ENCODE peak calls at places on chromosome X, in nine cellular contexts. Q is CD8-positive, alpha-beta T cell; T is choroid plexus epithelial cell; U is A549; M is PC-3; Z is lower leg skin; D is fibroblast of pulmonary artery; A is uterus; H is stomach. R is an unnamed sample.

GRCh38 chrX:76076124-76076523 is 96.7 kb upstream of the PBDC1 start:
- DNase-seq in U (no peak), D (no peak), A (no peak), Z (no peak), M (no peak), T (no peak), Q (no peak), H (no peak), R (no peak)

GRCh38 chrX:49040376-49040955 is 2.7 kb downstream of the TFE3 start:
- DNase-seq in Z (no peak), H (no peak), U (peak), M (peak), T (peak), Q (no peak), A (no peak), D (peak), R (no peak)

GRCh38 chrX:139200793-139201192 is 329.7 kb upstream of the F9 start:
- DNase-seq in Z (no peak), A (no peak), T (no peak), H (peak), Q (no peak), M (peak), U (no peak), D (no peak), R (no peak)

GRCh38 chrX:137234651-137235402 is 201.0 kb upstream of the GPR101 start:
- DNase-seq in U (no peak), A (no peak), Q (no peak), T (no peak), D (no peak), Z (no peak), H (no peak), M (no peak), R (no peak)

GRCh38 chrX:73977542-73978169 is 326.3 kb upstream of the ZCCHC13 start:
- DNase-seq in H (no peak), D (no peak), U (no peak), M (no peak), T (peak), Z (no peak), Q (peak), A (no peak), R (no peak)

GRCh38 chrX:47384502-47384901 is 14.1 kb downstream of the ZNF157 start:
- DNase-seq in H (peak), D (peak), U (peak), Z (peak), Q (peak), A (peak), M (peak), T (peak), R (peak)

GRCh38 chrX:154000051-154000450 is 19.7 kb downstream of the IRAK1 start:
- DNase-seq in H (no peak), U (no peak), Q (no peak), Z (no peak), D (no peak), M (peak), A (no peak), T (no peak), R (no peak)

GRCh38 chrX:154327026-154327820 is 31.6 kb downstream of the TKTL1 start:
- DNase-seq in A (no peak), H (no peak), T (no peak), D (no peak), Q (peak), Z (no peak), M (no peak), U (no peak), R (no peak)

GRCh38 chrX:151697537-151697936 is 2.3 kb downstream of the PRRG3 start:
- DNase-seq in H (no peak), U (no peak), D (no peak), T (peak), Z (peak), Q (no peak), M (no peak), A (peak), R (no peak)

GRCh38 chrX:45479196-45479834 is 278.6 kb upstream of the DIPK2B start:
- DNase-seq in T (peak), Z (no peak), H (no peak), A (no peak), U (peak), M (peak), Q (no peak), D (peak), R (no peak)

GRCh38 chrX:69496143-69496542 is 8.0 kb upstream of the NALF2 start:
- DNase-seq in D (no peak), Z (no peak), Q (no peak), H (no peak), T (no peak), U (no peak), M (no peak), A (no peak), R (no peak)

GRCh38 chrX:2647627-2648026 is 43.5 kb upstream of the CD99 start:
- DNase-seq in H (no peak), A (no peak), M (no peak), U (no peak), Z (no peak), T (no peak), Q (no peak), D (no peak), R (no peak)

GRCh38 chrX:77493677-77494553 is 46.7 kb downstream of the FGF16 start:
- DNase-seq in D (peak), Z (no peak), M (peak), H (no peak), T (peak), U (no peak), Q (no peak), A (no peak), R (peak)

GRCh38 chrX:40202456-40202855 is 104.7 kb upstream of the BCOR start:
- DNase-seq in M (no peak), T (no peak), H (no peak), U (no peak), A (no peak), Q (peak), Z (no peak), D (no peak), R (no peak)

GRCh38 chrX:25427873-25428555 is 412.2 kb upstream of the ARX start:
- DNase-seq in H (no peak), Z (no peak), T (no peak), A (no peak), Q (no peak), D (no peak), M (no peak), U (no peak), R (no peak)

GRCh38 chrX:107542500-107542899 is 85.8 kb upstream of the PRPS1 start:
- DNase-seq in A (no peak), U (no peak), Z (no peak), H (peak), T (peak), M (peak), D (peak), Q (no peak), R (no peak)

GRCh38 chrX:137427061-137427778 is 138.7 kb upstream of the ZIC3 start:
- DNase-seq in U (no peak), A (no peak), Q (no peak), D (no peak), T (no peak), M (no peak), Z (no peak), H (no peak), R (no peak)

GRCh38 chrX:79130857-79131256 is 13.6 kb upstream of the GPR174 start:
- DNase-seq in T (no peak), Z (no peak), Q (no peak), D (no peak), H (no peak), M (no peak), A (no peak), U (no peak), R (no peak)
- TF ChIP-seq CTCF in T (no peak), Z (no peak), Q (no peak), D (no peak), H (no peak), M (no peak), A (no peak), U (no peak), R (no peak)

DNA sequence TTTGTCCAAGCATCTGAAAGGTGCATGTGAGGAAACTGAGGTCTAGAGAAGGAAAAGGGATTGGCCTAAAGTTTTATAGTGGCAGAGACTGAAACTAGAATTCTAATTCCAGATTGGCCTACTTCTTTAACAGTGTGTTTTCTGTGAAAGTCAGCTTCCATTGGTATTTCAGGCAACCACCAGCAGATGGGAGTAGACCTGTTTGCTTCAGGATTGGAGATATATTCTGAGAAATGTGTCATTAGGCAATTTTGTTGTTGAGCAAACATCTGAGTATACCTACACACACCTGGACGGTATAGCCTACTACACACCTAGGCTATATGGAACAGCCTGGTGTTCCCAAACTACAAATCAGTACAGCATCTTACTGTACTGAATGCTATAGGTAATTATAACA is 207.3 kb upstream of the RADX start:
- DNase-seq in Q (no peak), U (no peak), H (no peak), D (peak), T (peak), A (no peak), Z (no peak), M (peak), R (no peak)
- TF ChIP-seq CTCF in Q (no peak), U (no peak), H (no peak), D (peak), T (peak), A (no peak), Z (no peak), M (peak), R (no peak)

GRCh38 chrX:11334165-11334564 is 41.0 kb downstream of the AMELX start:
- DNase-seq in Q (no peak), A (no peak), T (no peak), Z (no peak), H (no peak), U (no peak), D (no peak), M (peak), R (no peak)
- TF ChIP-seq CTCF in Q (no peak), A (no peak), T (no peak), Z (no peak), H (no peak), U (no peak), D (no peak), M (no peak), R (no peak)

GRCh38 chrX:110466790-110467189 is 108.1 kb downstream of the RTL9 start:
- DNase-seq in M (no peak), D (no peak), Z (no peak), T (no peak), H (no peak), A (no peak), U (no peak), Q (no peak), R (no peak)

DNA sequence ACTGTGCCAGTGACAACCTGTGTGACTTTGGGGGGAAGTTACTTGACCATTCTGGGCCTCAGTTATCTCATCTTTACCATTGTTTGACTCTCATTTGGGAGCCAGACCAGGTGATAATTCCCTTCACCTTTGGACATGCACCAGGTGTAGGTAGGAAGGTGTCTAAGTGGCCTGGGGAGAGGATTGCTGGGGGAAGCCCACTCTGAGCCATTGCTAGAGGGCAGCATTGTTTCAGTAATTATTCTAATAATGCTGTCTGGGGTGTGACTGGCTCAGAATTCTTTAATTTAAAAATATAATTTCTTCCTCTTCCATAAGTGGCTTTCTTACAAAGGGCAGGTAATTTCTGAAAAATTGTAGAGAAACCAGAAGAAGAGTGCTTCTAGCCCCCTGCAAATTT is 104.3 kb downstream of the RTL9 start:
- DNase-seq in M (no peak), H (no peak), A (no peak), Q (no peak), T (no peak), U (no peak), Z (no peak), D (no peak), R (no peak)
- TF ChIP-seq CTCF in M (peak), H (no peak), A (no peak), Q (no peak), T (no peak), U (peak), Z (no peak), D (no peak), R (no peak)

R was measured in mesothelial cell of epicardium.